ENCODE peak calls at places on chromosomes 4 and X, in nine cellular contexts. One of them, this sample, is unnamed.

GRCh38 chr4:131344761-131345160 is 1804.3 kb upstream of the PCDH10 start:
- DNase-seq in ecto neural progenitor cell: no peak
- DNase-seq in omental fat pad: no peak
- DNase-seq in mesothelial cell of epicardium: no peak
- DNase-seq in stomach: no peak
- DNase-seq in NCI-H460: no peak
- DNase-seq in stimulated activated CD8-positive, alpha-beta memory T cell treated with anti-CD3 and anti-CD28 coated beads, Interleukin-2, amount 100 ng/mL, for 1 hour: no peak
- DNase-seq in NCI-H1105 treated with DMSO at 0.1 percent for 48 hours: no peak
- DNase-seq in heart left ventricle: no peak
- DNase-seq in this sample: no peak

GRCh38 chr4:6449335-6449734 is 23.1 kb downstream of the PPP2R2C start:
- DNase-seq in ecto neural progenitor cell: no peak
- DNase-seq in omental fat pad: no peak
- DNase-seq in NCI-H1105 treated with DMSO at 0.1 percent for 48 hours: no peak
- DNase-seq in stimulated activated CD8-positive, alpha-beta memory T cell treated with anti-CD3 and anti-CD28 coated beads, Interleukin-2, amount 100 ng/mL, for 1 hour: no peak
- DNase-seq in mesothelial cell of epicardium: no peak
- DNase-seq in NCI-H460: no peak
- DNase-seq in heart left ventricle: no peak
- DNase-seq in stomach: no peak
- DNase-seq in this sample: no peak

GRCh38 chr4:113547487-113548042 is 214.0 kb downstream of the CAMK2D start:
- DNase-seq in NCI-H1105 treated with DMSO at 0.1 percent for 48 hours: peak; percentile 71
- DNase-seq in NCI-H460: peak; percentile 89
- DNase-seq in ecto neural progenitor cell: peak; percentile 86
- DNase-seq in mesothelial cell of epicardium: peak; percentile 49
- DNase-seq in omental fat pad: peak; percentile 76
- DNase-seq in heart left ventricle: peak; percentile 90
- DNase-seq in stimulated activated CD8-positive, alpha-beta memory T cell treated with anti-CD3 and anti-CD28 coated beads, Interleukin-2, amount 100 ng/mL, for 1 hour: peak; percentile 82
- DNase-seq in stomach: peak; percentile 91
- DNase-seq in this sample: peak; percentile 99

GRCh38 chr4:157776930-157777329 is 395.9 kb downstream of the GASK1B start:
- DNase-seq in heart left ventricle: no peak
- DNase-seq in ecto neural progenitor cell: no peak
- DNase-seq in NCI-H1105 treated with DMSO at 0.1 percent for 48 hours: no peak
- DNase-seq in omental fat pad: no peak
- DNase-seq in NCI-H460: no peak
- DNase-seq in stomach: no peak
- DNase-seq in mesothelial cell of epicardium: no peak
- DNase-seq in stimulated activated CD8-positive, alpha-beta memory T cell treated with anti-CD3 and anti-CD28 coated beads, Interleukin-2, amount 100 ng/mL, for 1 hour: no peak
- DNase-seq in this sample: no peak

GRCh38 chr4:2250003-2250763 is 8.3 kb upstream of the HAUS3 start:
- DNase-seq in omental fat pad: no peak
- DNase-seq in mesothelial cell of epicardium: no peak
- DNase-seq in heart left ventricle: no peak
- DNase-seq in stimulated activated CD8-positive, alpha-beta memory T cell treated with anti-CD3 and anti-CD28 coated beads, Interleukin-2, amount 100 ng/mL, for 1 hour: no peak
- DNase-seq in ecto neural progenitor cell: no peak
- DNase-seq in NCI-H460: no peak
- DNase-seq in NCI-H1105 treated with DMSO at 0.1 percent for 48 hours: no peak
- DNase-seq in stomach: peak; percentile 23
- DNase-seq in this sample: no peak

GRCh38 chrX:85569691-85570090 is 190.2 kb upstream of the POF1B start:
- DNase-seq in ecto neural progenitor cell: no peak
- DNase-seq in NCI-H460: no peak
- DNase-seq in NCI-H1105 treated with DMSO at 0.1 percent for 48 hours: peak; percentile 8
- DNase-seq in omental fat pad: no peak
- DNase-seq in stimulated activated CD8-positive, alpha-beta memory T cell treated with anti-CD3 and anti-CD28 coated beads, Interleukin-2, amount 100 ng/mL, for 1 hour: no peak
- DNase-seq in stomach: no peak
- DNase-seq in heart left ventricle: no peak
- DNase-seq in mesothelial cell of epicardium: no peak
- DNase-seq in this sample: no peak

GRCh38 chr4:2923141-2923551 is 40.1 kb downstream of the NOP14 start:
- DNase-seq in mesothelial cell of epicardium: no peak
- DNase-seq in ecto neural progenitor cell: no peak
- DNase-seq in heart left ventricle: peak; percentile 18
- DNase-seq in stomach: peak; percentile 25
- DNase-seq in stimulated activated CD8-positive, alpha-beta memory T cell treated with anti-CD3 and anti-CD28 coated beads, Interleukin-2, amount 100 ng/mL, for 1 hour: no peak
- DNase-seq in NCI-H1105 treated with DMSO at 0.1 percent for 48 hours: no peak
- DNase-seq in omental fat pad: no peak
- DNase-seq in NCI-H460: no peak
- DNase-seq in this sample: peak; percentile 82

GRCh38 chr4:123547167-123547817 is 150.7 kb downstream of the SPRY1 start:
- DNase-seq in ecto neural progenitor cell: peak; percentile 73
- DNase-seq in omental fat pad: no peak
- DNase-seq in stimulated activated CD8-positive, alpha-beta memory T cell treated with anti-CD3 and anti-CD28 coated beads, Interleukin-2, amount 100 ng/mL, for 1 hour: no peak
- DNase-seq in NCI-H460: no peak
- DNase-seq in mesothelial cell of epicardium: peak; percentile 50
- DNase-seq in heart left ventricle: no peak
- DNase-seq in stomach: peak; percentile 89
- DNase-seq in NCI-H1105 treated with DMSO at 0.1 percent for 48 hours: peak; percentile 61
- DNase-seq in this sample: peak; percentile 80